ENCODE peak calls at places on chromosomes 16 and 17, in six cellular contexts. M is IMR-90, P is neuronal stem cell, Q is mesendoderm, D is mesenchymal stem cell, F is H9. E is an unnamed sample.

GRCh38 chr17:79803997-79804855 is 7.3 kb upstream of the CBX8 start:
- DNase-seq in D (no peak), F (peak; percentile 82), P (no peak), M (no peak), Q (no peak), E (peak; percentile 70)

GRCh38 chr17:14471052-14471451 is 170.2 kb downstream of the HS3ST3B1 start:
- DNase-seq in M (peak; percentile 94), F (no peak), Q (no peak), P (no peak), D (peak; percentile 97), E (no peak)

GRCh38 chr16:63816304-63816703 is 1305.6 kb downstream of the CDH11 start:
- DNase-seq in M (no peak), P (no peak), Q (no peak), D (no peak), F (no peak), E (no peak)

GRCh38 chr17:73940511-73940910 is 263.0 kb upstream of the RPL38 start:
- DNase-seq in Q (no peak), F (no peak), D (no peak), P (no peak), M (no peak), E (no peak)

GRCh38 chr16:16019488-16019887 is 70.1 kb downstream of the ABCC1 start:
- DNase-seq in D (peak; percentile 62), Q (no peak), F (no peak), M (peak; percentile 54), P (no peak), E (no peak)

GRCh38 chr17:70775667-70776066 is 606.3 kb downstream of the KCNJ2 start:
- DNase-seq in F (no peak), D (no peak), M (no peak), P (no peak), Q (no peak), E (no peak)

GRCh38 chr17:73595068-73595865 is 49.0 kb downstream of the SDK2 start:
- DNase-seq in M (no peak), D (peak; percentile 64), P (no peak), Q (peak; percentile 44), F (peak; percentile 92), E (no peak)

GRCh38 chr17:7056386-7056785 is 12.5 kb upstream of the SLC16A11 start:
- DNase-seq in D (peak; percentile 57), M (no peak), F (no peak), Q (no peak), P (no peak), E (no peak)

GRCh38 chr17:951388-952132 is 28.0 kb downstream of the NXN start:
- DNase-seq in F (peak; percentile 94), M (peak; percentile 89), D (peak; percentile 94), Q (peak; percentile 96), P (peak; percentile 67), E (peak; percentile 77)

GRCh38 chr16:48956620-48957019 is 325.0 kb downstream of the CBLN1 start:
- DNase-seq in Q (no peak), P (no peak), D (no peak), F (no peak), M (no peak), E (no peak)

GRCh38 chr17:66557193-66557592 is 254.8 kb downstream of the PRKCA start:
- DNase-seq in M (no peak), Q (no peak), F (no peak), P (no peak), D (no peak), E (no peak)

GRCh38 chr16:31215287-31216115 is 1.4 kb downstream of the PYDC1 start:
- DNase-seq in P (peak; percentile 73), D (peak; percentile 54), Q (peak; percentile 85), F (peak; percentile 92), M (peak; percentile 55), E (peak; percentile 86)

GRCh38 chr16:31219154-31219741 is 2.3 kb upstream of the PYDC1 start:
- DNase-seq in M (no peak), P (no peak), D (no peak), Q (no peak), F (no peak), E (no peak)

GRCh38 chr16:31214705-31215286 is 877 bp downstream of the TRIM72 start:
- DNase-seq in M (no peak), P (no peak), Q (no peak), F (peak; percentile 45), D (no peak), E (no peak)

GRCh38 chr16:31216116-31216469 is 842 bp downstream of the PYDC1 start:
- DNase-seq in Q (no peak), M (no peak), P (no peak), D (no peak), F (no peak), E (no peak)

GRCh38 chr16:31216552-31217530 is at the start of gene PYDC1:
- DNase-seq in Q (peak; percentile 64), D (no peak), M (no peak), P (no peak), F (peak; percentile 78), E (peak; percentile 75)
- H3K23ac ChIP-seq in Q (no peak within 1 kb of the TSS), D (no peak within 1 kb of the TSS), M (no peak within 1 kb of the TSS), P (peak within 1 kb of the TSS; percentile 94), F (no peak within 1 kb of the TSS), E (no peak within 1 kb of the TSS)

GRCh38 chr16:81292936-81293335 is 21.8 kb upstream of the GAN start:
- DNase-seq in M (no peak), D (no peak), P (no peak), F (no peak), Q (no peak), E (no peak)
- H3K23ac ChIP-seq in M (no peak overlapping the region), D (no peak overlapping the region), P (no peak overlapping the region), F (no peak overlapping the region), Q (no peak overlapping the region), E (no peak overlapping the region)

GRCh38 chr16:81172769-81173658 is 65.5 kb upstream of the BCO1 start:
- DNase-seq in M (no peak), D (no peak), P (no peak), F (no peak), Q (no peak), E (no peak)
- H3K23ac ChIP-seq in M (no peak overlapping the region), D (no peak overlapping the region), P (no peak overlapping the region), F (no peak overlapping the region), Q (no peak overlapping the region), E (no peak overlapping the region)

GRCh38 chr17:28326114-28326513 is 7.1 kb downstream of the TMEM97 start:
- DNase-seq in Q (no peak), M (no peak), F (peak; percentile 17), P (no peak), D (no peak), E (peak; percentile 8)

GRCh38 chr17:28325221-28325620 is 6.2 kb downstream of the TMEM97 start:
- DNase-seq in F (peak; percentile 5), D (no peak), Q (no peak), M (no peak), P (no peak), E (peak; percentile 19)

GRCh38 chr17:28328325-28328724 is 6.9 kb downstream of the IFT20 start:
- DNase-seq in Q (no peak), D (peak; percentile 49), M (peak; percentile 17), F (peak; percentile 24), P (no peak), E (no peak)

GRCh38 chr17:28327709-28328108 is 7.6 kb downstream of the IFT20 start:
- DNase-seq in F (peak; percentile 18), Q (no peak), M (peak; percentile 37), P (no peak), D (peak; percentile 26), E (no peak)

GRCh38 chr17:28327031-28327607 is 8.1 kb downstream of the TMEM97 start:
- DNase-seq in F (peak; percentile 18), Q (no peak), P (no peak), D (no peak), M (peak; percentile 52), E (no peak)
- H3K23ac ChIP-seq in F (no peak overlapping the region), Q (no peak overlapping the region), P (no peak overlapping the region), D (no peak overlapping the region), M (no peak overlapping the region), E (no peak overlapping the region)

DNA sequence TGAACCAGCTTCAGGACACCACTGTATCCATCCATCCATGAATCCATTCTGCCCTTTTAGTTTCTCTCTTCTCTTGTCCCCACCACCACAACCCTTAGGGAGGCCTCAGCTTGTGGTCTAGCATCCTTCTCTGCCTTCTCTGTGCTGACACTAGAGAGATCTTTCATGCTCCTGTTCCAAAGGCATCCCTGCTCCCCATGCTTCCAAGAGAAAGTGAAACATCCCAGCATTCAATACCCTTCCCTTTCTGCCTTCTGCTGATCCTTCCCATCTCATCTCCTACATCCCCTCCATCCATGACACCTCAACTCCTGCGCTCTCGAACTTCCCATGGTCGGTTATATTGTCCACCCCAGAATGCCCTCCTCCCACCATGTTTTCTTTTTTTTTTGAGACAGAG is 10.0 kb downstream of the RAPGEFL1 start:
- DNase-seq in M (no peak), P (no peak), D (no peak), F (no peak), Q (no peak), E (no peak)
- H3K23ac ChIP-seq in M (no peak overlapping the region), P (no peak overlapping the region), D (no peak overlapping the region), F (no peak overlapping the region), Q (no peak overlapping the region), E (no peak overlapping the region)

GRCh38 chr16:78520470-78520869 is 421.0 kb downstream of the WWOX start:
- DNase-seq in D (no peak), F (no peak), M (no peak), Q (no peak), P (no peak), E (no peak)
- H3K23ac ChIP-seq in D (no peak overlapping the region), F (no peak overlapping the region), M (no peak overlapping the region), Q (no peak overlapping the region), P (no peak overlapping the region), E (no peak overlapping the region)

GRCh38 chr17:53792997-53793396 is 29.7 kb upstream of the KIF2B start:
- DNase-seq in P (no peak), F (no peak), M (no peak), D (no peak), Q (no peak), E (no peak)
- H3K23ac ChIP-seq in P (peak overlapping the region; percentile 67), F (no peak overlapping the region), M (no peak overlapping the region), D (no peak overlapping the region), Q (no peak overlapping the region), E (no peak overlapping the region)

GRCh38 chr16:89023151-89023551 is 46.1 kb upstream of the CBFA2T3 start:
- DNase-seq in Q (no peak), D (no peak), F (no peak), M (no peak), P (no peak), E (no peak)
- H3K23ac ChIP-seq in Q (no peak overlapping the region), D (no peak overlapping the region), F (peak overlapping the region; percentile 10), M (no peak overlapping the region), P (peak overlapping the region; percentile 96), E (no peak overlapping the region)

GRCh38 chr16:21654881-21655280 is 2.5 kb upstream of the IGSF6 start:
- DNase-seq in P (no peak), F (no peak), M (no peak), D (no peak), Q (no peak), E (no peak)
- H3K23ac ChIP-seq in P (no peak overlapping the region), F (no peak overlapping the region), M (no peak overlapping the region), D (no peak overlapping the region), Q (no peak overlapping the region), E (no peak overlapping the region)

E was measured in H1.